ENCODE peak calls at places on chromosomes 1 and 21, in four cellular contexts. One of them, this sample, is unnamed.

GRCh38 chr1:22888320-22889075 is 84.2 kb downstream of the LACTBL1 start:
- DNase-seq in CD8-positive, alpha-beta T cell: no peak
- DNase-seq in brain microvascular endothelial cell: peak
- DNase-seq in right lobe of liver: no peak
- DNase-seq in this sample: no peak

GRCh38 chr1:88658419-88658818 is 25.7 kb upstream of the PKN2 start:
- DNase-seq in brain microvascular endothelial cell: no peak
- DNase-seq in CD8-positive, alpha-beta T cell: no peak
- DNase-seq in right lobe of liver: no peak
- DNase-seq in this sample: no peak

GRCh38 chr1:54474500-54475235 is 68.5 kb upstream of the SSBP3 start:
- DNase-seq in right lobe of liver: no peak
- DNase-seq in CD8-positive, alpha-beta T cell: peak
- DNase-seq in brain microvascular endothelial cell: no peak
- DNase-seq in this sample: no peak

GRCh38 chr1:22143065-22143514 is at the start of gene WNT4:
- DNase-seq in right lobe of liver: no peak
- DNase-seq in brain microvascular endothelial cell: no peak
- DNase-seq in CD8-positive, alpha-beta T cell: no peak
- DNase-seq in this sample: no peak

GRCh38 chr1:185935360-185935759 is 201.2 kb downstream of the HMCN1 start:
- DNase-seq in brain microvascular endothelial cell: no peak
- DNase-seq in right lobe of liver: no peak
- DNase-seq in CD8-positive, alpha-beta T cell: no peak
- DNase-seq in this sample: no peak

GRCh38 chr21:37811711-37812110 is 104.5 kb downstream of the KCNJ6 start:
- DNase-seq in CD8-positive, alpha-beta T cell: no peak
- DNase-seq in brain microvascular endothelial cell: no peak
- DNase-seq in right lobe of liver: no peak
- DNase-seq in this sample: no peak

GRCh38 chr1:206067486-206068302 is 14.7 kb downstream of the RHEX start:
- DNase-seq in brain microvascular endothelial cell: no peak
- DNase-seq in CD8-positive, alpha-beta T cell: no peak
- DNase-seq in right lobe of liver: no peak
- DNase-seq in this sample: no peak

GRCh38 chr1:109655624-109656519 is at the start of gene GSTM4:
- DNase-seq in brain microvascular endothelial cell: peak
- DNase-seq in right lobe of liver: peak
- DNase-seq in CD8-positive, alpha-beta T cell: peak
- DNase-seq in this sample: no peak

GRCh38 chr1:192235127-192235526 is 76.9 kb downstream of the RGS18 start:
- DNase-seq in right lobe of liver: no peak
- DNase-seq in brain microvascular endothelial cell: peak
- DNase-seq in CD8-positive, alpha-beta T cell: no peak
- DNase-seq in this sample: no peak

GRCh38 chr1:25642710-25643109 is 26.1 kb downstream of the MAN1C1 start:
- DNase-seq in CD8-positive, alpha-beta T cell: peak
- DNase-seq in brain microvascular endothelial cell: peak
- DNase-seq in right lobe of liver: no peak
- DNase-seq in this sample: no peak

GRCh38 chr1:114015075-114015474 is 35.8 kb downstream of the OLFML3 start:
- DNase-seq in brain microvascular endothelial cell: peak
- DNase-seq in right lobe of liver: no peak
- DNase-seq in CD8-positive, alpha-beta T cell: no peak
- DNase-seq in this sample: no peak

GRCh38 chr1:229355661-229356060 is 12.8 kb upstream of the CCSAP start:
- DNase-seq in CD8-positive, alpha-beta T cell: no peak
- DNase-seq in brain microvascular endothelial cell: no peak
- DNase-seq in right lobe of liver: no peak
- DNase-seq in this sample: no peak

GRCh38 chr1:47465605-47466004 is 27.8 kb downstream of the FOXD2 start:
- DNase-seq in CD8-positive, alpha-beta T cell: no peak
- DNase-seq in brain microvascular endothelial cell: no peak
- DNase-seq in right lobe of liver: no peak
- DNase-seq in this sample: no peak

GRCh38 chr1:220235462-220235861 is 36.8 kb downstream of the RAB3GAP2 start:
- DNase-seq in brain microvascular endothelial cell: no peak
- DNase-seq in CD8-positive, alpha-beta T cell: no peak
- DNase-seq in right lobe of liver: no peak
- DNase-seq in this sample: no peak

GRCh38 chr21:42279341-42279871 is 35.8 kb downstream of the TFF3 start:
- DNase-seq in brain microvascular endothelial cell: no peak
- DNase-seq in CD8-positive, alpha-beta T cell: no peak
- DNase-seq in right lobe of liver: no peak
- DNase-seq in this sample: no peak

GRCh38 chr21:36415375-36415774 is 30.2 kb downstream of the CHAF1B start:
- DNase-seq in brain microvascular endothelial cell: no peak
- DNase-seq in right lobe of liver: peak
- DNase-seq in CD8-positive, alpha-beta T cell: no peak
- DNase-seq in this sample: no peak

GRCh38 chr1:182032251-182032650 is 29.3 kb downstream of the ZNF648 start:
- DNase-seq in right lobe of liver: no peak
- DNase-seq in CD8-positive, alpha-beta T cell: no peak
- DNase-seq in brain microvascular endothelial cell: no peak
- DNase-seq in this sample: no peak

DNA sequence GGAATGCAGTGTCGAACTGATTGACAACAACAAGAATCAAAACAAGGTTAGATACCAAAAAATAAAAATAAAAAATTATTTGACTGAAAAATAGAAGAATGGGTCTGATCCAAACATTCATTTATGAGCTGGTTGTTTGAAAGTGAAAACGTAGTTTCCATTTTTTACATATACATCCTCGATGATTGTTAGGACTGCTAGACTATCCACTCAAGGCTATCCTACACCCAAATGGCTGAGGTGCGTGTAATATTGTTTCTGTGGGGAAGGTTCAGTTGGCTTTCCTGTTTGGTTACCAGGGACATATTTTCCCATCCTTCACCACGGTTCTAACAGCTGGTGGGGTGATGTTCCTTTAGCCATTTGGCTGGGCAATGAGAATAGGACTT is 66.2 kb downstream of the MAP3K7CL start:
- DNase-seq in CD8-positive, alpha-beta T cell: no peak
- DNase-seq in right lobe of liver: no peak
- DNase-seq in brain microvascular endothelial cell: no peak
- DNase-seq in this sample: no peak
- H3K27ac ChIP-seq in CD8-positive, alpha-beta T cell: no peak
- H3K27ac ChIP-seq in right lobe of liver: peak
- H3K27ac ChIP-seq in brain microvascular endothelial cell: peak
- H3K27ac ChIP-seq in this sample: no peak

GRCh38 chr1:16164821-16165364 is 9.0 kb upstream of the EPHA2 start:
- DNase-seq in brain microvascular endothelial cell: no peak
- DNase-seq in CD8-positive, alpha-beta T cell: no peak
- DNase-seq in right lobe of liver: no peak
- DNase-seq in this sample: no peak
- H3K27ac ChIP-seq in brain microvascular endothelial cell: peak
- H3K27ac ChIP-seq in CD8-positive, alpha-beta T cell: no peak
- H3K27ac ChIP-seq in right lobe of liver: no peak
- H3K27ac ChIP-seq in this sample: no peak

GRCh38 chr1:31927661-31927980 is 10.5 kb downstream of the PTP4A2 start:
- DNase-seq in right lobe of liver: no peak
- DNase-seq in brain microvascular endothelial cell: no peak
- DNase-seq in CD8-positive, alpha-beta T cell: no peak
- DNase-seq in this sample: no peak

GRCh38 chr1:31932491-31933316 is 5.5 kb downstream of the PTP4A2 start:
- DNase-seq in right lobe of liver: no peak
- DNase-seq in CD8-positive, alpha-beta T cell: no peak
- DNase-seq in brain microvascular endothelial cell: no peak
- DNase-seq in this sample: no peak

GRCh38 chr1:31934251-31934650 is 3.9 kb downstream of the PTP4A2 start:
- DNase-seq in brain microvascular endothelial cell: no peak
- DNase-seq in right lobe of liver: no peak
- DNase-seq in CD8-positive, alpha-beta T cell: no peak
- DNase-seq in this sample: no peak

GRCh38 chr1:31931241-31932225 is 6.6 kb downstream of the PTP4A2 start:
- DNase-seq in brain microvascular endothelial cell: no peak
- DNase-seq in right lobe of liver: no peak
- DNase-seq in CD8-positive, alpha-beta T cell: no peak
- DNase-seq in this sample: no peak

DNA sequence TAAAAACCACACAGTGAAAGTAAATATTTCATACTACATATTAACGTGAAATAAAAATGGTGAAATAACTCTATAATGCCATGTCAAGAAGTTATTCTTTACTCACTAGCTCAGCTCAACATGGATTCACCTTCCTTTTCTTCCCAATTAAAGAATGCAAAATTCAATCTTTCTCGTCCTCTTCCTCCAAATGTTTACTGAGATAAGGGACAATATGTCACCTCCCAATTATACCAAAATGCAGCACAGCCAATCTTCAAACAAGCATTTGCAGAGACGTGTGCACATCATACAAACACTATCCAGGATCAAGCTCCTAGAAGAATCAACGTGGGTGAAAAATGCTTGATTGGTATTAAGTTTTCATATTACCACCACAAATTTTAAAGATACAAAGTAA is 7.3 kb downstream of the PTP4A2 start:
- DNase-seq in right lobe of liver: no peak
- DNase-seq in CD8-positive, alpha-beta T cell: no peak
- DNase-seq in brain microvascular endothelial cell: no peak
- DNase-seq in this sample: no peak
- H3K27ac ChIP-seq in right lobe of liver: peak
- H3K27ac ChIP-seq in CD8-positive, alpha-beta T cell: no peak
- H3K27ac ChIP-seq in brain microvascular endothelial cell: no peak
- H3K27ac ChIP-seq in this sample: peak

GRCh38 chr1:40072142-40072541 is 24.9 kb downstream of the PPT1 start:
- DNase-seq in brain microvascular endothelial cell: no peak
- DNase-seq in CD8-positive, alpha-beta T cell: no peak
- DNase-seq in right lobe of liver: no peak
- DNase-seq in this sample: no peak

GRCh38 chr1:40064797-40065492 is 24.4 kb downstream of the CAP1 start:
- DNase-seq in brain microvascular endothelial cell: no peak
- DNase-seq in CD8-positive, alpha-beta T cell: no peak
- DNase-seq in right lobe of liver: no peak
- DNase-seq in this sample: no peak

DNA sequence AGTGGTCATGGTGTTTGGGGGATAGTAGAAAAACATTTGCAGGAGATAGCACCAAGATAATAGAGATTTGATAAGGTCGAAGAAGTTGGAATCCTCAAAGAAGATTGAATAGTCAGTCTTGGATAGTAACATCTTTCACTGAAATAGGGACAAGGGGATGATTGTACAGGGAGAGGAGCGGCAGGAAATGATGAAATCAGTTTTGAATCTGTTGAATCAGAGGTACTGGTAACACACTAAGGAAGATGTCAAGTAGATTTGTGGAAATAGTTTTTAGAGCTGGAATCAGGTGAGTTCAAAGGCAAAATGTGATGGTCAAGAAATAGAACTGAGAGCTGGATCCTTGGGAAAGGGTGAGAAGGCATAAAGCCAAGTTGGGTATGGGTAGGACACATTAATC is 26.5 kb downstream of the CAP1 start:
- DNase-seq in right lobe of liver: no peak
- DNase-seq in brain microvascular endothelial cell: no peak
- DNase-seq in CD8-positive, alpha-beta T cell: no peak
- DNase-seq in this sample: no peak
- H3K27ac ChIP-seq in right lobe of liver: no peak
- H3K27ac ChIP-seq in brain microvascular endothelial cell: peak
- H3K27ac ChIP-seq in CD8-positive, alpha-beta T cell: no peak
- H3K27ac ChIP-seq in this sample: no peak

DNA sequence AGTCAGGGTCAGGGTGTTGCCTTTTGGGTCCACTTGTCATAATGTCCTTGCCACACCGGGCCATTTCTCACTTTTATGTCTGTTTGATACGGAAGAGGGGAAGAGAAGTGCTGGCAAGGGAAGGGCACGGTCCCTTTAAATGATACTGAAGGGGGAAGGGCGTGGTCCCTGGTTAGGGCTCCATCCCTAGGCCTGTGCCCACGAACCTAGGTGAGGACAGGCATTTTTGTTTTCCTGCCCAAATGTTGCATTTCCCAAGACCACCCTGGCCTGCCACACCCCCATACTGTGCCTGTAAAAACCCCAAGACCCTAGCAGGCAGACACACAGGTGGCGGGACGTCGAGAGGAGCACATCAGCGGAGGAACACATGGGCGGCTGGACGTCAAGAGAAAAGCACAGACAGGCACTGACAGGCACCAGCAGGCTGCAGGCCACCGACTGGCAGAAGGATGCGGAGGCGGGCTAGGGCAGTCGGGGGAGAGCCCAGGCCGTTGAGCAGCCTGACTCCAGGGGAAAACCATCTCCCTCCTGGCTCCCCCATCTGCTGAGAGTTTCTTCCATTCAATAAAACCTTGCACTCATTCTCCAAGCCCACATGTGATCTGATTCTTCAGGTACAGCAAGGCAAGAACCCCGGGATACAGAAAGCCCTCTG is 25.4 kb downstream of the B3GALT5 start:
- DNase-seq in brain microvascular endothelial cell: no peak
- DNase-seq in CD8-positive, alpha-beta T cell: no peak
- DNase-seq in right lobe of liver: peak
- DNase-seq in this sample: no peak
- H3K27ac ChIP-seq in brain microvascular endothelial cell: no peak
- H3K27ac ChIP-seq in CD8-positive, alpha-beta T cell: no peak
- H3K27ac ChIP-seq in right lobe of liver: no peak
- H3K27ac ChIP-seq in this sample: no peak

GRCh38 chr21:45421071-45421845 is 16.3 kb downstream of the COL18A1 start:
- DNase-seq in right lobe of liver: peak
- DNase-seq in brain microvascular endothelial cell: no peak
- DNase-seq in CD8-positive, alpha-beta T cell: no peak
- DNase-seq in this sample: no peak

GRCh38 chr21:45419162-45419561 is 14.2 kb downstream of the COL18A1 start:
- DNase-seq in brain microvascular endothelial cell: no peak
- DNase-seq in right lobe of liver: peak
- DNase-seq in CD8-positive, alpha-beta T cell: no peak
- DNase-seq in this sample: no peak

GRCh38 chr21:45420623-45421041 is 15.7 kb downstream of the COL18A1 start:
- DNase-seq in brain microvascular endothelial cell: no peak
- DNase-seq in right lobe of liver: peak
- DNase-seq in CD8-positive, alpha-beta T cell: no peak
- DNase-seq in this sample: no peak

GRCh38 chr21:45418301-45419071 is 13.5 kb downstream of the COL18A1 start:
- DNase-seq in brain microvascular endothelial cell: no peak
- DNase-seq in CD8-positive, alpha-beta T cell: no peak
- DNase-seq in right lobe of liver: peak
- DNase-seq in this sample: no peak

DNA sequence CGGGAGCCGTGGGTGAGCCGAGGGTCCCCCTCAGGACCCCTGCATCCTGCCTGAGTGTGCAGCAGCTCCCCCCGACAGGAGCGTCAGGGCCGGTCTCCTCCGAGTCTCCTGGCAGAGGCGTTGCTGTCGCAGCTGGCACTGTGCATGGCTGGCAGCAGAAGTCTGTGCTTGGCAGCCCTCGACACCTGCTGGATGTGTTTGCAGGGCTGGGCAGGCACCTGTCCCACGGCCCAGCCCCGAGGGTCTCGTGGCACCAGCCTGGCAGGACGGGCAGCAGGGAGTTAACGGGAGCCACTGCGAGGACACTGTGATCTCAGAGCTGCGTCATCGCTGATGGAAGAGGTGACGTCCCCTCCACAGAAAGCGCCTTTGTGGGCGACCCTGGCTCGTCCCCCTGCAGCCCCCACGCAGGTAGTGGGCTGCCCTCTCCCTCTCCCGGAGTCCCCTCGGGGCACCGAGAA is 15.1 kb downstream of the COL18A1 start:
- DNase-seq in brain microvascular endothelial cell: no peak
- DNase-seq in right lobe of liver: peak
- DNase-seq in CD8-positive, alpha-beta T cell: no peak
- DNase-seq in this sample: no peak
- H3K27ac ChIP-seq in brain microvascular endothelial cell: no peak
- H3K27ac ChIP-seq in right lobe of liver: no peak
- H3K27ac ChIP-seq in CD8-positive, alpha-beta T cell: no peak
- H3K27ac ChIP-seq in this sample: no peak

This sample was measured in substantia nigra.